ENCODE peak calls at places on chromosomes 1 and 21, in ten cellular contexts. X, J, W, Q, P, T, A, Y, C and L are unnamed samples.

GRCh38 chr1:197393105-197393504 is 125.1 kb downstream of the CRB1 start:
- DNase-seq in X (no peak), J (no peak), W (no peak), Q (peak; percentile 7), P (no peak), T (no peak), A (no peak), Y (no peak), C (no peak), L (no peak)

GRCh38 chr1:57532299-57532698 is 108.4 kb upstream of the DAB1 start:
- DNase-seq in X (no peak), J (no peak), W (no peak), Q (no peak), P (no peak), T (no peak), A (no peak), Y (no peak), C (no peak), L (no peak)

GRCh38 chr21:31414601-31415000 is 70.5 kb upstream of the TIAM1 start:
- DNase-seq in X (no peak), J (no peak), W (no peak), Q (no peak), P (no peak), T (no peak), A (no peak), Y (no peak), C (no peak), L (no peak)

GRCh38 chr1:114671011-114671938 is 1.4 kb upstream of the DENND2C start:
- DNase-seq in X (no peak), J (no peak), W (peak; percentile 16), Q (peak; percentile 39), P (no peak), T (no peak), A (no peak), Y (peak; percentile 9), C (peak; percentile 22), L (peak; percentile 9)

GRCh38 chr1:161849518-161849917 is 83.4 kb downstream of the ATF6 start:
- DNase-seq in X (no peak), J (no peak), W (no peak), Q (no peak), P (no peak), T (no peak), A (no peak), Y (no peak), C (no peak), L (no peak)

GRCh38 chr1:118984990-118985608 is 3.0 kb downstream of the TBX15 start:
- DNase-seq in X (peak; percentile 11), J (no peak), W (no peak), Q (peak; percentile 43), P (no peak), T (no peak), A (no peak), Y (no peak), C (no peak), L (peak; percentile 82)

GRCh38 chr21:46136739-46137349 is 18.5 kb downstream of the FTCD start:
- DNase-seq in X (no peak), J (no peak), W (no peak), Q (no peak), P (no peak), T (no peak), A (no peak), Y (no peak), C (no peak), L (no peak)

GRCh38 chr1:55670331-55671082 is 455.3 kb upstream of the USP24 start:
- DNase-seq in X (no peak), J (no peak), W (no peak), Q (peak; percentile 34), P (no peak), T (no peak), A (no peak), Y (no peak), C (no peak), L (no peak)

GRCh38 chr1:177913762-177914540 is 55.9 kb downstream of the SEC16B start:
- DNase-seq in X (peak; percentile 61), J (peak; percentile 42), W (peak; percentile 56), Q (peak; percentile 71), P (no peak), T (no peak), A (no peak), Y (no peak), C (peak; percentile 36), L (no peak)

GRCh38 chr1:80047791-80048190 is 1041.3 kb upstream of the ADGRL4 start:
- DNase-seq in X (no peak), J (no peak), W (peak; percentile 30), Q (peak; percentile 69), P (no peak), T (no peak), A (no peak), Y (no peak), C (no peak), L (no peak)

GRCh38 chr1:54804471-54805132 is 3.5 kb upstream of the TTC22 start:
- DNase-seq in X (no peak), J (no peak), W (peak; percentile 51), Q (peak; percentile 28), P (peak; percentile 41), T (no peak), A (no peak), Y (no peak), C (no peak), L (no peak)

GRCh38 chr1:154767315-154768240 is 102.5 kb downstream of the KCNN3 start:
- DNase-seq in X (no peak), J (no peak), W (peak; percentile 73), Q (peak; percentile 77), P (peak; percentile 11), T (no peak), A (no peak), Y (no peak), C (no peak), L (no peak)

GRCh38 chr1:206786212-206786886 is 14.1 kb upstream of the IL10 start:
- DNase-seq in X (no peak), J (no peak), W (no peak), Q (no peak), P (no peak), T (no peak), A (no peak), Y (no peak), C (no peak), L (no peak)

GRCh38 chr1:234670936-234671628 is 61.1 kb upstream of the IRF2BP2 start:
- DNase-seq in X (no peak), J (no peak), W (no peak), Q (no peak), P (no peak), T (no peak), A (peak; percentile 23), Y (no peak), C (no peak), L (no peak)

GRCh38 chr1:199866210-199866617 is 161.3 kb upstream of the NR5A2 start:
- DNase-seq in X (no peak), J (no peak), W (no peak), Q (no peak), P (no peak), T (no peak), A (no peak), Y (no peak), C (no peak), L (no peak)

GRCh38 chr1:11321656-11322491 is 48.9 kb downstream of the UBIAD1 start:
- DNase-seq in X (no peak), J (no peak), W (no peak), Q (no peak), P (no peak), T (no peak), A (no peak), Y (no peak), C (no peak), L (no peak)

GRCh38 chr1:59924653-59925052 is 1.9 kb downstream of the CYP2J2 start:
- DNase-seq in X (no peak), J (no peak), W (no peak), Q (no peak), P (no peak), T (no peak), A (no peak), Y (no peak), C (no peak), L (no peak)

GRCh38 chr1:185409345-185409744 is 92.3 kb upstream of the IVNS1ABP start:
- DNase-seq in X (no peak), J (no peak), W (no peak), Q (no peak), P (no peak), T (no peak), A (no peak), Y (no peak), C (no peak), L (no peak)

GRCh38 chr1:115669002-115669673 is 27.4 kb downstream of the VANGL1 start:
- DNase-seq in X (no peak), J (no peak), W (peak; percentile 91), Q (peak; percentile 78), P (no peak), T (no peak), A (no peak), Y (peak; percentile 77), C (peak; percentile 66), L (no peak)

GRCh38 chr21:45592208-45592619 is 50.0 kb upstream of the SLC19A1 start:
- DNase-seq in X (no peak), J (no peak), W (peak; percentile 11), Q (peak; percentile 20), P (peak; percentile 35), T (no peak), A (no peak), Y (peak; percentile 63), C (no peak), L (no peak)

GRCh38 chr1:8660455-8660854 is 157.0 kb downstream of the RERE start:
- DNase-seq in X (no peak), J (peak; percentile 34), W (peak; percentile 93), Q (peak; percentile 89), P (no peak), T (peak; percentile 41), A (no peak), Y (no peak), C (no peak), L (peak; percentile 49)

GRCh38 chr21:29237110-29238051 is 61.3 kb upstream of the BACH1 start:
- DNase-seq in X (no peak), J (no peak), W (no peak), Q (no peak), P (no peak), T (no peak), A (no peak), Y (no peak), C (no peak), L (no peak)

GRCh38 chr1:222171005-222171404 is 376.9 kb downstream of the HHIPL2 start:
- DNase-seq in X (peak; percentile 60), J (peak; percentile 53), W (peak; percentile 65), Q (peak; percentile 79), P (no peak), T (no peak), A (peak; percentile 45), Y (peak; percentile 34), C (peak; percentile 31), L (no peak)

GRCh38 chr1:170634293-170634692 is 29.6 kb upstream of the PRRX1 start:
- DNase-seq in X (no peak), J (no peak), W (peak; percentile 55), Q (no peak), P (no peak), T (no peak), A (no peak), Y (no peak), C (no peak), L (no peak)

GRCh38 chr1:6268431-6268830 is 7.5 kb upstream of the GPR153 start:
- DNase-seq in X (no peak), J (peak; percentile 37), W (no peak), Q (no peak), P (no peak), T (no peak), A (no peak), Y (no peak), C (no peak), L (peak; percentile 38)

GRCh38 chr1:168531605-168532345 is 12.0 kb downstream of the XCL2 start:
- DNase-seq in X (no peak), J (no peak), W (no peak), Q (no peak), P (no peak), T (no peak), A (no peak), Y (peak; percentile 70), C (no peak), L (no peak)

GRCh38 chr1:32636793-32637561 is 13.4 kb downstream of the ZBTB8OS start:
- DNase-seq in X (no peak), J (no peak), W (no peak), Q (no peak), P (no peak), T (no peak), A (no peak), Y (no peak), C (no peak), L (no peak)

GRCh38 chr1:205237526-205238484 is 10.1 kb downstream of the TMCC2 start:
- DNase-seq in X (no peak), J (no peak), W (no peak), Q (no peak), P (peak; percentile 65), T (no peak), A (no peak), Y (no peak), C (no peak), L (no peak)